ENCODE peak calls at places on chromosomes 5 and 9, in ten cellular contexts. S, D, B, K, J, I, P, F, W and Y are unnamed samples.

GRCh38 chr5:139422307-139422893 is 16.9 kb downstream of the DNAJC18 start:
- DNase-seq in S (peak; percentile 51), D (peak; percentile 41), B (no peak), K (no peak), J (peak; percentile 18), I (peak; percentile 81), P (peak; percentile 85), F (peak; percentile 72), W (peak; percentile 1), Y (peak; percentile 77)

GRCh38 chr5:106094128-106094726 is 1576.5 kb downstream of the EFNA5 start:
- DNase-seq in S (no peak), D (no peak), B (no peak), K (no peak), J (no peak), I (no peak), P (peak; percentile 5), F (no peak), W (peak; percentile 76), Y (no peak)

GRCh38 chr5:138241688-138242547 is 28.8 kb upstream of the CDC23 start:
- DNase-seq in S (peak; percentile 32), D (no peak), B (no peak), K (peak; percentile 59), J (peak; percentile 7), I (no peak), P (no peak), F (peak; percentile 45), W (peak; percentile 5), Y (peak; percentile 76)

GRCh38 chr5:174217527-174217926 is 172.0 kb downstream of the NSG2 start:
- DNase-seq in S (no peak), D (no peak), B (no peak), K (no peak), J (no peak), I (no peak), P (no peak), F (no peak), W (no peak), Y (no peak)

GRCh38 chr5:120532835-120533234 is 68.7 kb downstream of the PRR16 start:
- DNase-seq in S (peak; percentile 66), D (peak; percentile 43), B (no peak), K (peak; percentile 70), J (no peak), I (peak; percentile 12), P (no peak), F (no peak), W (no peak), Y (peak; percentile 22)

GRCh38 chr5:127785098-127785927 is 82.1 kb downstream of the CCDC192 start:
- DNase-seq in S (no peak), D (no peak), B (peak; percentile 51), K (no peak), J (no peak), I (no peak), P (no peak), F (peak; percentile 85), W (no peak), Y (no peak)

GRCh38 chr9:132670359-132670815 is at the start of gene GTF3C4:
- DNase-seq in S (peak; percentile 88), D (no peak), B (no peak), K (peak; percentile 81), J (peak; percentile 79), I (peak; percentile 84), P (peak; percentile 71), F (no peak), W (peak; percentile 66), Y (peak; percentile 92)

GRCh38 chr5:73825219-73825618 is 199.2 kb downstream of the ARHGEF28 start:
- DNase-seq in S (no peak), D (no peak), B (no peak), K (no peak), J (no peak), I (no peak), P (no peak), F (no peak), W (no peak), Y (no peak)

GRCh38 chr5:173615884-173616576 is 420 bp downstream of the BOD1 start:
- DNase-seq in S (peak; percentile 72), D (peak; percentile 29), B (peak; percentile 31), K (peak; percentile 64), J (peak; percentile 36), I (peak; percentile 83), P (peak; percentile 62), F (peak; percentile 80), W (peak; percentile 27), Y (peak; percentile 74)

GRCh38 chr5:1522601-1523479 is 920 bp downstream of the LPCAT1 start:
- DNase-seq in S (peak; percentile 25), D (no peak), B (no peak), K (peak; percentile 18), J (no peak), I (peak; percentile 34), P (no peak), F (peak; percentile 18), W (no peak), Y (peak; percentile 47)

GRCh38 chr5:173429489-173430150 is 101.4 kb upstream of the STC2 start:
- DNase-seq in S (no peak), D (no peak), B (no peak), K (no peak), J (no peak), I (no peak), P (no peak), F (peak; percentile 35), W (no peak), Y (no peak)

GRCh38 chr5:164555809-164556208 is 1050.4 kb downstream of the MAT2B start:
- DNase-seq in S (no peak), D (no peak), B (no peak), K (no peak), J (no peak), I (no peak), P (no peak), F (no peak), W (no peak), Y (no peak)

GRCh38 chr5:149677721-149678120 is 52.4 kb upstream of the PPARGC1B start:
- DNase-seq in S (no peak), D (no peak), B (no peak), K (no peak), J (peak; percentile 26), I (no peak), P (no peak), F (no peak), W (no peak), Y (no peak)

GRCh38 chr5:167812871-167813270 is 478.6 kb upstream of the WWC1 start:
- DNase-seq in S (no peak), D (no peak), B (no peak), K (no peak), J (no peak), I (no peak), P (no peak), F (no peak), W (no peak), Y (no peak)

GRCh38 chr5:151132959-151133358 is 24.6 kb downstream of the ANXA6 start:
- DNase-seq in S (no peak), D (no peak), B (no peak), K (no peak), J (no peak), I (no peak), P (no peak), F (no peak), W (no peak), Y (no peak)

GRCh38 chr9:35659340-35659739 is 1.2 kb downstream of the CCDC107 start:
- DNase-seq in S (no peak), D (no peak), B (no peak), K (no peak), J (no peak), I (no peak), P (no peak), F (peak; percentile 85), W (no peak), Y (no peak)

GRCh38 chr5:2187687-2188086 is 305.0 kb upstream of the IRX4 start:
- DNase-seq in S (no peak), D (no peak), B (no peak), K (no peak), J (no peak), I (no peak), P (no peak), F (no peak), W (no peak), Y (no peak)

GRCh38 chr9:29432191-29432590 is 1858.9 kb upstream of the C9orf72 start:
- DNase-seq in S (no peak), D (no peak), B (no peak), K (no peak), J (no peak), I (no peak), P (no peak), F (no peak), W (no peak), Y (no peak)

GRCh38 chr9:114321759-114322158 is 1.1 kb upstream of the ORM1 start:
- DNase-seq in S (no peak), D (no peak), B (no peak), K (no peak), J (no peak), I (no peak), P (no peak), F (peak; percentile 69), W (no peak), Y (no peak)

GRCh38 chr5:178192244-178192643 is 5.1 kb upstream of the GMCL2 start:
- DNase-seq in S (no peak), D (no peak), B (no peak), K (no peak), J (no peak), I (no peak), P (no peak), F (no peak), W (no peak), Y (no peak)

GRCh38 chr9:107975426-107976010 is 485.9 kb upstream of the KLF4 start:
- DNase-seq in S (no peak), D (no peak), B (no peak), K (no peak), J (no peak), I (no peak), P (no peak), F (no peak), W (no peak), Y (no peak)

GRCh38 chr5:141512390-141513020 is 23.6 kb downstream of the PCDHGC5 start:
- DNase-seq in S (peak; percentile 81), D (no peak), B (no peak), K (peak; percentile 99), J (peak; percentile 73), I (peak; percentile 70), P (no peak), F (peak; percentile 70), W (peak; percentile 52), Y (peak; percentile 58)

GRCh38 chr9:136055715-136056545 is 39.2 kb downstream of the NACC2 start:
- DNase-seq in S (no peak), D (no peak), B (no peak), K (no peak), J (no peak), I (no peak), P (no peak), F (no peak), W (no peak), Y (no peak)

GRCh38 chr5:93800988-93801811 is 59.8 kb upstream of the POU5F2 start:
- DNase-seq in S (peak; percentile 21), D (peak; percentile 31), B (no peak), K (no peak), J (no peak), I (peak; percentile 84), P (peak; percentile 8), F (peak; percentile 55), W (peak; percentile 28), Y (peak; percentile 27)

GRCh38 chr5:65062684-65063083 is 294.0 kb downstream of the CWC27 start:
- DNase-seq in S (peak; percentile 17), D (no peak), B (peak; percentile 91), K (no peak), J (no peak), I (no peak), P (peak; percentile 43), F (peak; percentile 88), W (no peak), Y (peak; percentile 60)

GRCh38 chr5:66788556-66788955 is 192.4 kb downstream of the MAST4 start:
- DNase-seq in S (no peak), D (no peak), B (no peak), K (no peak), J (no peak), I (no peak), P (no peak), F (no peak), W (no peak), Y (no peak)

GRCh38 chr5:177249761-177250537 is 53.6 kb downstream of the RAB24 start:
- DNase-seq in S (no peak), D (no peak), B (no peak), K (no peak), J (no peak), I (no peak), P (no peak), F (no peak), W (no peak), Y (no peak)

GRCh38 chr9:129623331-129623730 is 2.4 kb upstream of the C9orf50 start:
- DNase-seq in S (no peak), D (no peak), B (no peak), K (no peak), J (no peak), I (no peak), P (no peak), F (peak; percentile 54), W (no peak), Y (no peak)